ENCODE peak calls at places on chromosomes 16 and 17, in four cellular contexts. M is GM20000, K is thyroid gland, D is GM13977. E is an unnamed sample.

GRCh38 chr17:32504166-32504990 is 17.6 kb downstream of the CDK5R1 start:
- DNase-seq in M (no peak), D (no peak), K (no peak), E (peak)

GRCh38 chr16:29811896-29812665 is at the start of gene PRRT2:
- DNase-seq in K (peak), M (peak), D (no peak), E (peak)

GRCh38 chr17:67759355-67760171 is 41.8 kb downstream of the NOL11 start:
- DNase-seq in M (no peak), K (peak), D (no peak), E (no peak)

GRCh38 chr17:28760987-28761562 is 17.3 kb downstream of the TRAF4 start:
- DNase-seq in D (no peak), M (no peak), K (peak), E (no peak)

GRCh38 chr16:10579965-10580918 is at the start of gene EMP2:
- DNase-seq in D (peak), M (peak), K (peak), E (no peak)

GRCh38 chr17:55842405-55843158 is 91.7 kb downstream of the PCTP start:
- DNase-seq in K (no peak), D (no peak), M (no peak), E (no peak)

GRCh38 chr17:28370744-28371103 is 617 bp upstream of the VTN start:
- DNase-seq in K (no peak), D (no peak), M (no peak), E (no peak)

GRCh38 chr16:29306953-29307597 is 99.4 kb downstream of the NPIPB11 start:
- DNase-seq in M (no peak), K (no peak), D (no peak), E (no peak)

GRCh38 chr17:49836111-49837030 is 11.5 kb downstream of the TAC4 start:
- DNase-seq in K (no peak), D (no peak), M (no peak), E (no peak)

GRCh38 chr17:49842846-49843245 is 5.0 kb downstream of the TAC4 start:
- DNase-seq in D (no peak), K (no peak), M (no peak), E (no peak)

GRCh38 chr17:49843774-49844350 is 4.0 kb downstream of the TAC4 start:
- DNase-seq in D (no peak), M (peak), K (no peak), E (peak)

GRCh38 chr17:49845210-49845782 is 2.6 kb downstream of the TAC4 start:
- DNase-seq in M (no peak), D (no peak), K (no peak), E (no peak)

DNA sequence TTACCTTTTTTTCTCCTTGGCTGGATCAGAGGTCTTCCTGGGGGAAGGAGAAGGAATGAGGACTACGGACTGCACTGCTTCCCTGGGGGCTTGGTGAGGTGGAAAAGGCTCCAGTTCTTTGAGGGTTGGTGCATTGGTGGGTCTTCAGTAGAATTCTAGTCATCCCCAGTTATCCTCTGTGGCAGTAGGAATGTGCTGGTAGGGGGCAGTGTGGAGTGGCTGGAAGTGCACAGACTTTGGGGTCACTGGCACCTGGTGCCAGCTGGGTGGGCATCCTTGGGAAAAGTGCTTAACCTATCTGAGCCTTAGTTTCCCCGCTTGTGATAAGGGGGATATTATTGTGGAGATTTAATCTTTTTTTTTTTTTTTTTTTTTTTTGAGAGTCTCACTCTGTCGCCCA is 6.3 kb downstream of the TAC4 start:
- DNase-seq in D (no peak), M (no peak), K (no peak), E (no peak)
- TF ChIP-seq CTCF in D (no peak), M (no peak), K (no peak), E (no peak)

GRCh38 chr16:58128181-58128631 is 975 bp downstream of the CFAP20 start:
- DNase-seq in M (no peak), K (peak), D (no peak), E (no peak)

GRCh38 chr16:58128721-58129096 is 472 bp downstream of the CFAP20 start:
- DNase-seq in M (peak), K (no peak), D (peak), E (peak)

GRCh38 chr16:58126451-58126968 is 2.7 kb downstream of the CFAP20 start:
- DNase-seq in M (no peak), D (no peak), K (no peak), E (no peak)

GRCh38 chr16:58127033-58127556 is 2.1 kb downstream of the CFAP20 start:
- DNase-seq in M (no peak), D (peak), K (peak), E (peak)

GRCh38 chr16:58127634-58128033 is 1.5 kb downstream of the CFAP20 start:
- DNase-seq in D (no peak), K (no peak), M (no peak), E (no peak)
- TF ChIP-seq CTCF in D (no peak), K (peak), M (no peak), E (no peak)

GRCh38 chr17:37527249-37527851 is 37.7 kb downstream of the DUSP14 start:
- DNase-seq in M (peak), D (peak), K (peak), E (peak)
- TF ChIP-seq CTCF in M (peak), D (peak), K (peak), E (peak)

GRCh38 chr17:49789278-49789578 is 747 bp downstream of the KAT7 start:
- DNase-seq in D (no peak), M (no peak), K (no peak), E (no peak)

GRCh38 chr17:49793309-49793708 is 4.8 kb downstream of the KAT7 start:
- DNase-seq in K (no peak), D (no peak), M (no peak), E (no peak)

GRCh38 chr17:49784636-49785035 is 3.8 kb upstream of the KAT7 start:
- DNase-seq in M (no peak), D (no peak), K (no peak), E (no peak)

GRCh38 chr17:49787932-49788442 is 494 bp upstream of the KAT7 start:
- DNase-seq in M (no peak), K (no peak), D (no peak), E (peak)

GRCh38 chr17:49788443-49789277 is at the start of gene KAT7:
- DNase-seq in K (peak), M (peak), D (peak), E (peak)
- TF ChIP-seq CTCF in K (no peak), M (no peak), D (no peak), E (no peak)

E was measured in activated CD8-positive, alpha-beta T cell treated with anti-CD3 and anti-CD28 coated beads for 36 hours.